ENCODE peak calls at places on chromosomes 5 and 9, in ten cellular contexts. Q is lower leg skin, L is right atrium auricular region, S is mucosa of gallbladder, I is hepatic stellate cell, U is DMS 273 treated with DMSO at 0.1 percent for 48 hours, H is transverse colon, F is NCI-H187, Y is GM12878, D is GM13977. G is an unnamed sample.

GRCh38 chr9:4066120-4066519 is 233.7 kb downstream of the GLIS3 start:
- DNase-seq in Y (no peak), I (no peak), Q (no peak), F (no peak), L (no peak), U (no peak), H (no peak), S (peak; percentile 53), D (no peak), G (no peak)

GRCh38 chr9:3088166-3088702 is 244.3 kb upstream of the PUM3 start:
- DNase-seq in L (no peak), H (no peak), Y (no peak), Q (no peak), U (no peak), D (no peak), S (no peak), I (no peak), F (no peak), G (no peak)

GRCh38 chr5:169289520-169289919 is 11.4 kb downstream of the SLIT3 start:
- DNase-seq in L (no peak), D (no peak), S (no peak), H (no peak), F (no peak), Y (no peak), I (no peak), U (no peak), Q (no peak), G (no peak)

GRCh38 chr5:142689081-142689480 is 3.2 kb upstream of the FGF1 start:
- DNase-seq in Y (no peak), U (no peak), I (no peak), D (no peak), F (no peak), Q (peak; percentile 57), H (no peak), S (no peak), L (no peak), G (no peak)

GRCh38 chr5:132265336-132266030 is 8.0 kb downstream of the PDLIM4 start:
- DNase-seq in D (no peak), U (no peak), H (peak; percentile 73), I (peak; percentile 98), L (peak; percentile 81), Q (peak; percentile 89), S (peak; percentile 54), F (no peak), Y (no peak), G (no peak)

GRCh38 chr5:175457466-175457865 is 13.5 kb upstream of the DRD1 start:
- DNase-seq in U (no peak), Y (peak; percentile 30), H (no peak), L (no peak), D (no peak), Q (no peak), F (no peak), I (no peak), S (no peak), G (no peak)

GRCh38 chr9:93902780-93903655 is 52.1 kb downstream of the BARX1 start:
- DNase-seq in D (no peak), I (no peak), L (no peak), U (no peak), F (no peak), S (no peak), Q (peak; percentile 70), H (peak; percentile 3), Y (no peak), G (peak; percentile 53)

GRCh38 chr5:179380211-179381035 is 35.2 kb upstream of the ADAMTS2 start:
- DNase-seq in D (no peak), H (no peak), Y (no peak), I (no peak), S (no peak), U (no peak), Q (peak; percentile 59), L (no peak), F (no peak), G (peak; percentile 66)

GRCh38 chr9:97059661-97060060 is 20.7 kb upstream of the CTSV start:
- DNase-seq in Y (no peak), I (no peak), U (no peak), D (no peak), S (no peak), Q (peak; percentile 49), L (no peak), H (no peak), F (no peak), G (no peak)

GRCh38 chr5:2629035-2629434 is 122.4 kb downstream of the IRX2 start:
- DNase-seq in H (no peak), Q (no peak), I (no peak), Y (no peak), D (no peak), L (no peak), U (no peak), F (no peak), S (no peak), G (no peak)

GRCh38 chr5:66307647-66308257 is 163.7 kb downstream of the SREK1 start:
- DNase-seq in I (peak; percentile 40), D (peak; percentile 61), L (no peak), F (peak; percentile 59), Y (no peak), U (peak; percentile 52), Q (no peak), H (no peak), S (no peak), G (no peak)

GRCh38 chr9:19186240-19186639 is 44.3 kb upstream of the DENND4C start:
- DNase-seq in H (no peak), F (no peak), I (no peak), L (no peak), Q (no peak), Y (no peak), S (no peak), U (no peak), D (no peak), G (no peak)

GRCh38 chr9:17810728-17811634 is 232.1 kb downstream of the SH3GL2 start:
- DNase-seq in S (peak; percentile 54), I (peak; percentile 34), U (no peak), H (peak; percentile 60), Y (no peak), Q (no peak), F (peak; percentile 13), L (no peak), D (peak; percentile 42), G (no peak)

GRCh38 chr9:130997925-130998595 is 10.9 kb upstream of the LAMC3 start:
- DNase-seq in H (peak; percentile 72), Y (no peak), S (peak; percentile 27), L (no peak), U (peak; percentile 31), F (peak; percentile 2), D (peak; percentile 82), I (peak; percentile 94), Q (no peak), G (no peak)

GRCh38 chr5:181215997-181216982 is 6.8 kb upstream of the TRIM41 start:
- DNase-seq in F (no peak), H (no peak), S (no peak), D (no peak), Y (peak; percentile 9), Q (no peak), L (no peak), I (no peak), U (no peak), G (no peak)

GRCh38 chr9:89791754-89792153 is 186.9 kb downstream of the GADD45G start:
- DNase-seq in I (no peak), Q (peak; percentile 74), D (no peak), L (no peak), S (no peak), U (peak; percentile 43), H (no peak), Y (no peak), F (no peak), G (peak; percentile 49)

GRCh38 chr5:132056610-132057497 is 3.6 kb upstream of the IL3 start:
- DNase-seq in Y (no peak), L (peak; percentile 32), U (no peak), H (peak; percentile 4), D (no peak), Q (peak; percentile 74), S (no peak), F (no peak), I (peak; percentile 2), G (peak; percentile 63)

GRCh38 chr9:81621785-81622243 is 67.5 kb downstream of the TLE1 start:
- DNase-seq in F (no peak), H (no peak), U (no peak), I (no peak), Q (no peak), D (no peak), Y (no peak), L (no peak), S (no peak), G (no peak)

GRCh38 chr9:109382182-109382581 is 61.3 kb upstream of the EPB41L4B start:
- DNase-seq in Q (no peak), F (no peak), S (no peak), L (no peak), I (no peak), U (no peak), Y (no peak), D (no peak), H (no peak), G (no peak)

G was measured in suprapubic skin.